ENCODE peak calls at places on chromosomes 6 and 20, in six cellular contexts. B is foreskin fibroblast, J is fibroblast of the aortic adventitia, Q is AG04449, C is endothelial cell, K is tibial artery. X is an unnamed sample.

GRCh38 chr20:31633339-31633914 is 4.3 kb upstream of the COX4I2 start:
- DNase-seq in K (no peak), Q (no peak), B (peak), J (no peak), C (no peak), X (no peak)

GRCh38 chr6:144482142-144482541 is 197.0 kb downstream of the UTRN start:
- DNase-seq in K (peak), Q (peak), J (peak), B (peak), C (peak), X (peak)

GRCh38 chr6:126513198-126513597 is 173.3 kb downstream of the CENPW start:
- DNase-seq in B (no peak), J (no peak), K (no peak), Q (no peak), C (no peak), X (no peak)

GRCh38 chr6:21381336-21381963 is 212.1 kb upstream of the SOX4 start:
- DNase-seq in J (no peak), Q (no peak), B (no peak), C (no peak), K (no peak), X (no peak)

GRCh38 chr6:132651062-132651461 is 7.9 kb downstream of the TAAR1 start:
- DNase-seq in J (no peak), C (no peak), B (no peak), Q (no peak), K (no peak), X (no peak)

GRCh38 chr20:53668981-53669380 is 75.3 kb upstream of the ZNF217 start:
- DNase-seq in B (no peak), C (no peak), K (no peak), J (no peak), Q (no peak), X (no peak)

GRCh38 chr6:4776967-4777925 is 1.0 kb downstream of the CDYL start:
- DNase-seq in B (peak), Q (no peak), C (no peak), J (peak), K (peak), X (no peak)

GRCh38 chr6:75991941-75992340 is 80.5 kb downstream of the IMPG1 start:
- DNase-seq in B (no peak), Q (no peak), C (no peak), J (no peak), K (no peak), X (no peak)

GRCh38 chr6:15901141-15902115 is 227.5 kb upstream of the MYLIP start:
- DNase-seq in C (no peak), K (no peak), J (no peak), Q (no peak), B (no peak), X (no peak)

GRCh38 chr6:100415780-100416179 is 48.9 kb downstream of the SIM1 start:
- DNase-seq in J (no peak), B (no peak), K (no peak), C (no peak), Q (no peak), X (no peak)

GRCh38 chr6:127458817-127459216 is 372 bp downstream of the KIAA0408 start:
- DNase-seq in J (peak), K (peak), B (peak), Q (no peak), C (no peak), X (no peak)

GRCh38 chr6:40877362-40877761 is 161.7 kb downstream of the UNC5CL start:
- DNase-seq in C (no peak), K (no peak), J (no peak), Q (no peak), B (no peak), X (no peak)

GRCh38 chr20:6966721-6967120 is 199.2 kb downstream of the BMP2 start:
- DNase-seq in Q (no peak), K (no peak), C (no peak), J (peak), B (no peak), X (no peak)

GRCh38 chr6:117441824-117442264 is 16.1 kb upstream of the ROS1 start:
- DNase-seq in B (peak), Q (no peak), K (no peak), C (no peak), J (peak), X (no peak)
- TF ChIP-seq CTCF in B (no peak), Q (no peak), K (no peak), C (no peak), J (no peak), X (no peak)

DNA sequence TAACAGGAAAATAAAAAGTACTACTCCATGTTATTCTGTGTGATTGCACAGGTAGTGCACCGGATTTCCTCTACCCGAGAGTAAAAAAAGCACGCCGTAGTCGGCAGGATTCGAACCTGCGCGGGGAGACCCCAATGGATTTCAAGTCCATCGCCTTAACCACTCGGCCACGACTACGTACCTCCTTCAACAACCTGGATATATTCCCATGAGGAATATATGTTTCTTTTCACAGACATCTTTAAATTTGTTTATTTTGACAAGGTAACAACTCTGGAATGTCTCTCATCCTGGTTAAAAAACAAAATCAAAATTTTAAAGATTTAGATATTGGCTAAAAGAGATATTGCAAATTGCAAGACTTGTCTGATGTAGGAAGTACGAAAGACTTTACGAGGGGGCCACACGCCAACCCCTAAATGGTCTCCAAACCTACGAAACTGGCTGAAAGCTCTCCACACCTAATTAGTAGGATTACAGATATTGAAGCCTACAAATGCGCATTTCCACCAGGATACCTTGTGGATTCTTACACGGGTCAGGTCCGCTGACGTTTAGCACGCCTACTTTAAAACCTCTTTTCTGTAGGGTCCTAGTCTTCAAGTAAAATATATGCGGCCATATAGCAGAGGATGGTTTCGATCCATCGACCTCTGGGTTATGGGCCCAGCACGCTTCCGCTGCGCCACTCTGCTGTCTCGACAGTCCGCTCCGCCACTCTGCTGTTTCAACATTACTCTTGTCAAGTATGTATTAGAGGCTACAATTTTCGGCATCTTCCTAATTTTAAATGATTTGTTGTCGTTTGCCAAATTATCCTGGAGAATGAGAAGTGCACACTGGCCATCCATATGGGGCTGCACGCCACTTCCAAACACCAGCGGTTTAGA is 52.3 kb upstream of the BTN3A2 start:
- DNase-seq in C (peak), J (peak), K (peak), B (peak), Q (peak), X (peak)
- TF ChIP-seq CTCF in C (no peak), J (no peak), K (no peak), B (no peak), Q (no peak), X (no peak)

GRCh38 chr20:43843965-43844660 is 70.5 kb upstream of the TOX2 start:
- DNase-seq in B (no peak), K (no peak), C (no peak), Q (no peak), J (no peak), X (no peak)

GRCh38 chr20:43843096-43843964 is 71.3 kb upstream of the TOX2 start:
- DNase-seq in C (no peak), Q (peak), K (no peak), J (peak), B (peak), X (peak)

GRCh38 chr20:43842126-43843020 is 72.3 kb upstream of the TOX2 start:
- DNase-seq in Q (no peak), B (no peak), C (no peak), J (no peak), K (no peak), X (no peak)

GRCh38 chr20:43846516-43846905 is 68.1 kb upstream of the TOX2 start:
- DNase-seq in Q (no peak), C (no peak), J (no peak), K (no peak), B (no peak), X (no peak)

DNA sequence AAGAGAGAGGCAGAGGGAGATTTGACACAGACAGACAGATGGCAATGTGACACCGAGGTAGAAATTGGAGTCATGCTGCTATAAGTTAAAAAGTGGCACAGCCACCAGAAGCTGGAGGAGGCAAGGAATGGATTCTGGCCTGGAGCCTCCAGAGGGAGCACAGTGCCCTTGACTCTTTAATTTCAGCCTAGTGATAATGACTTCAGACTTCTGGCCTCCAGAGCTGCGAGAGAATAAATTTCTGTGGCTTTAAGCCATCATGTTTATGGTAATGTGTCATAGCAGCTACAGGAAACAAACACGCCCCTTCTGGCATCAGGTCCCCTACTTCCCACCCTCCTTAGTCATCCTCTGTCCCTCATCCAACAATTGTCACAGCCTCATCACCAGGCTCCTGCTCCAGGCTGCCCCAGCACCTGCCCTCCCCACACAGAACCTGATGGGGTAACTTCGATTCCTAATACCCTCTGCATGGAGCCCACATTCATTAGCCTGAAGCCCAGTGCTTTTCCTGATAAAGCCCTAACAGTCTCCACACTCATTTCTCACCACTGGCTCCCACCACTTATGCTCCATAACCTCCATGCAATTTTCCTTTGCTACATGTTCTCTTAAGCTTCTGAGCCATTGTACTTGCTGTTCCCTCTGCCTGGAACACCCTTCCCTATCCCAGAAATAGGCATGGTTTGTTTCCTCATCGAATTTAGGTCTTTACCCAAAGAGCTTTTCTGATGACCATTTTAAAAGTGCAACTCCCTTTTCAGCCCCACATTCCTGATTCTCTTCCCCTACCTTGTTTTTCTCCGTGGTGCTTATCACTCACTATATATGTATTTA is 69.7 kb upstream of the TOX2 start:
- DNase-seq in K (no peak), C (no peak), B (peak), J (peak), Q (peak), X (peak)
- TF ChIP-seq CTCF in K (no peak), C (no peak), B (peak), J (peak), Q (peak), X (peak)

GRCh38 chr6:78908621-78909020 is 41.3 kb downstream of the IRAK1BP1 start:
- DNase-seq in Q (no peak), B (no peak), K (no peak), J (no peak), C (no peak), X (no peak)

GRCh38 chr6:78916411-78916810 is 49.1 kb downstream of the IRAK1BP1 start:
- DNase-seq in J (no peak), B (no peak), C (no peak), K (no peak), Q (no peak), X (no peak)

GRCh38 chr6:78911218-78911617 is 43.9 kb downstream of the IRAK1BP1 start:
- DNase-seq in C (no peak), K (no peak), J (peak), Q (no peak), B (peak), X (no peak)

GRCh38 chr6:78909391-78909790 is 42.0 kb downstream of the IRAK1BP1 start:
- DNase-seq in J (peak), B (peak), Q (peak), K (no peak), C (no peak), X (peak)

DNA sequence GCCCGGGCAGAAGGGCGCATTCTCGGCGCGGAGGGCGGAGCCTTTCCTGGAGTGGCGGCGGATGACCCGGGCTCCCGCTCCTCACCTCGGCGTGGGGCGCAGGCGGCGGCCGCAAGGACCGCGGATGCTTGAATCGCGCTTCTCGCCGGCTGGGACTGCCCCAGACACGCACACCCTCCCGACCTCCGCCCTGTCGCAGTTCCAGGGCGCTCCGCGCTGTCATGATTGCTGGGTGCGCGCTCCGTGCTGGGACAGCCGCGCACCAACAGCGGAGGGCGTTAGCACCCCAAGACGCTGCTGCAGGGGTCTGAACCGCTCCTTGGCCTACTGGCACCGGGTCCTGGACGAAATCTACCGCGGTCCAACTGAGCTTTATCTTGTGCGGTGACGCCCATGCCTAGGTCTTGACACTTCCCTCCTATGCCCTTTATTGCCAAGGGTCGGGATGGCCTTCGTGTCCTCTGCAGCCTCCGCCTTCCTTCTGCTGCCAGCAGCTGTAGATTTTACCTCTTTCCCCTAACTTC is 43.3 kb downstream of the IRAK1BP1 start:
- DNase-seq in K (no peak), C (peak), Q (no peak), J (peak), B (no peak), X (no peak)
- TF ChIP-seq CTCF in K (no peak), C (no peak), Q (no peak), J (no peak), B (no peak), X (no peak)

GRCh38 chr6:53294095-53294494 is 54.7 kb downstream of the ELOVL5 start:
- DNase-seq in J (peak), K (no peak), C (peak), B (no peak), Q (no peak), X (no peak)

GRCh38 chr6:53294611-53295010 is 54.1 kb downstream of the ELOVL5 start:
- DNase-seq in K (no peak), B (no peak), J (no peak), Q (no peak), C (no peak), X (no peak)

GRCh38 chr6:53287336-53288225 is 61.2 kb downstream of the ELOVL5 start:
- DNase-seq in B (no peak), Q (no peak), K (no peak), J (peak), C (no peak), X (no peak)

GRCh38 chr6:53293691-53294090 is 55.1 kb downstream of the ELOVL5 start:
- DNase-seq in J (no peak), K (no peak), B (no peak), C (no peak), Q (no peak), X (no peak)

DNA sequence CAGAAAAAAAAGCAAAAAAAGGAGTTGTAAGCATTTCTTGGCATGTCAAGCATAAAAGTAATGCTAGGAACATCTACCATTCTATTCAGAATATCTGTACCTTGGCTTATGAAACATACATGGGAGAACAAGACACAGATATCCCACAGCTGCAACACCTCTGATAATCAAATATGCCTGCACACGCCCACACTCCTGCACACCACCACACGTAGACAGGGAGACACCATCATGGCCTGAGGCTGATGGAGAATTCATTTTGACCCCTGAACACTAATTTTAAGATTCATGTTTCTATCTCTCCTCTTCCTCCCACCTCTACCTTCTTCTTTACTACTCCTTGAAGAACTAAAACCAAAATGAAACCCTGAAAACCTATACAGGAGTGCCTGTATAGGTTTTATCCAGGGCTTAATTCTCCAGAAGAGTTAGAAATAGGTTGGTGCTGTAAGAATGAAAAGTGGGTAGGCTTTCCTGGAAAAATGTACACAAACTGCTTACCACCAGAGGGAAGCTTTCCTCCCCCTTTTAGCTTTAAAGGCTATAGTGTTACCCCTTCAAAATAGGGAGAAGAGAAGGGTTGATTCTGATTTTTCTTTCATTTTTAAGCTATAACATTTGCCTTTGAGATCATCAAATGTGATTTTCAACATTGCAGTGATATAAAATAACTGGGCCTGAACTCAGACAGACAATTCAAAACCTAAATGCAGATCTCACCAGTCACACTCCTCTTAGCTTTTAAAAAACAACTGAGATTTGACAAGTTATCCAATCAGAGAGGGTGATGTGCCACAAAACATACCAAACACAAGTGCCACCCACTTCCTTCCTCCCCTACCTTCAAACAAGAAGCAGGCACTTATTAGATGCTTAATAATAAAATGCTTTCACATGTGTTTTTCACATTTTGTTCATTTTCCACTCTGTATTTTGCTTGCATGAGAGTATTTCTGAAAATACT is 57.9 kb downstream of the ELOVL5 start:
- DNase-seq in K (no peak), Q (no peak), B (no peak), C (no peak), J (peak), X (no peak)
- TF ChIP-seq CTCF in K (no peak), Q (no peak), B (no peak), C (no peak), J (peak), X (no peak)

X was measured in AG09319.